ENCODE peak calls at places on chromosomes 2 and 18, in four cellular contexts. E is right atrium auricular region, R is mammary epithelial cell, C is AG04450. I is an unnamed sample.

GRCh38 chr2:238415036-238415764 is 11.5 kb upstream of the ASB1 start:
- DNase-seq in E (no peak), R (peak), C (no peak), I (no peak)

GRCh38 chr2:144453486-144454158 is 66.3 kb downstream of the ZEB2 start:
- DNase-seq in E (no peak), R (no peak), C (no peak), I (no peak)

GRCh38 chr2:225814554-225814953 is 415.0 kb downstream of the NYAP2 start:
- DNase-seq in E (no peak), R (peak), C (no peak), I (no peak)

GRCh38 chr18:13165636-13166423 is 52.7 kb upstream of the LDLRAD4 start:
- DNase-seq in E (no peak), R (no peak), C (no peak), I (no peak)

GRCh38 chr2:128504242-128505149 is 185.8 kb upstream of the HS6ST1 start:
- DNase-seq in E (no peak), R (no peak), C (no peak), I (no peak)

GRCh38 chr2:30705056-30705455 is 102.2 kb downstream of the CAPN13 start:
- DNase-seq in E (no peak), R (no peak), C (no peak), I (no peak)

GRCh38 chr2:24024018-24024417 is 14.1 kb downstream of the MFSD2B start:
- DNase-seq in E (no peak), R (no peak), C (no peak), I (no peak)

GRCh38 chr2:124763611-124764010 is 738.5 kb downstream of the CNTNAP5 start:
- DNase-seq in E (no peak), R (no peak), C (no peak), I (no peak)

GRCh38 chr2:233811732-233812131 is 33.6 kb downstream of the MROH2A start:
- DNase-seq in E (no peak), R (no peak), C (no peak), I (no peak)

GRCh38 chr2:197145471-197146056 is 165.0 kb downstream of the ANKRD44 start:
- DNase-seq in E (no peak), R (no peak), C (no peak), I (no peak)

GRCh38 chr2:197148401-197148800 is 162.2 kb downstream of the ANKRD44 start:
- DNase-seq in E (no peak), R (no peak), C (no peak), I (no peak)

GRCh38 chr2:197146995-197147394 is 163.6 kb downstream of the ANKRD44 start:
- DNase-seq in E (no peak), R (no peak), C (no peak), I (no peak)

GRCh38 chr2:197149546-197149945 is 161.0 kb downstream of the ANKRD44 start:
- DNase-seq in E (no peak), R (no peak), C (no peak), I (no peak)

GRCh38 chr2:197147942-197148341 is 162.6 kb downstream of the ANKRD44 start:
- DNase-seq in E (no peak), R (no peak), C (no peak), I (no peak)
- H3K27ac ChIP-seq in E (no peak), R (no peak), C (no peak), I (no peak)

GRCh38 chr2:10038123-10038522 is 5.2 kb upstream of the KLF11 start:
- DNase-seq in E (no peak), R (no peak), C (no peak), I (no peak)
- H3K27ac ChIP-seq in E (no peak), R (no peak), C (no peak), I (no peak)

GRCh38 chr2:196601430-196602306 is 37.8 kb upstream of the CCDC150 start:
- DNase-seq in E (peak), R (peak), C (peak), I (no peak)
- H3K27ac ChIP-seq in E (peak), R (no peak), C (peak), I (no peak)

GRCh38 chr18:35141077-35141476 is 99.8 kb upstream of the ZNF397 start:
- DNase-seq in E (no peak), R (no peak), C (no peak), I (no peak)

GRCh38 chr18:35141567-35142269 is 99.1 kb upstream of the ZNF397 start:
- DNase-seq in E (no peak), R (no peak), C (no peak), I (no peak)

GRCh38 chr18:35143615-35144596 is 96.9 kb upstream of the ZNF397 start:
- DNase-seq in E (no peak), R (peak), C (peak), I (peak)

GRCh38 chr18:35142270-35142605 is 98.6 kb upstream of the ZNF397 start:
- DNase-seq in E (no peak), R (no peak), C (no peak), I (no peak)

DNA sequence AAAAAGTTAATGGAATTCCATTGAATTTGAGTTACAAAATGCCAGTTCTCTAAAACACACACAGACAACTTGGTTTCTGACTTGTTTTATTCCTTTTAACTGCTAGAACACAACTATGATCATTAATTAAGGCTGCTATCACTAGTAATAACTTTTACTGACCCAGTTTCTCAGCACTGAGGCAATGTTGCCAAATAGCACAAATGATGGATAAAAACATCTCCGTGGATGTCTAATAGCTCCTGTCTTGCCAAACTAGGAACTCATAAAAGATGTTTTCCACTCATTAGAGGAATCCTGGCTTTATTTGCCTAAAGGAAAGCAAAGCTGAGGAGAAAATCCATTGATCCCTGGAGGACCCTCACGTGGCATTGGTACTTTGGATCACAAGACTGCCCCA is 96.2 kb upstream of the ZNF397 start:
- DNase-seq in E (no peak), R (no peak), C (no peak), I (no peak)
- H3K27ac ChIP-seq in E (no peak), R (no peak), C (no peak), I (peak)

DNA sequence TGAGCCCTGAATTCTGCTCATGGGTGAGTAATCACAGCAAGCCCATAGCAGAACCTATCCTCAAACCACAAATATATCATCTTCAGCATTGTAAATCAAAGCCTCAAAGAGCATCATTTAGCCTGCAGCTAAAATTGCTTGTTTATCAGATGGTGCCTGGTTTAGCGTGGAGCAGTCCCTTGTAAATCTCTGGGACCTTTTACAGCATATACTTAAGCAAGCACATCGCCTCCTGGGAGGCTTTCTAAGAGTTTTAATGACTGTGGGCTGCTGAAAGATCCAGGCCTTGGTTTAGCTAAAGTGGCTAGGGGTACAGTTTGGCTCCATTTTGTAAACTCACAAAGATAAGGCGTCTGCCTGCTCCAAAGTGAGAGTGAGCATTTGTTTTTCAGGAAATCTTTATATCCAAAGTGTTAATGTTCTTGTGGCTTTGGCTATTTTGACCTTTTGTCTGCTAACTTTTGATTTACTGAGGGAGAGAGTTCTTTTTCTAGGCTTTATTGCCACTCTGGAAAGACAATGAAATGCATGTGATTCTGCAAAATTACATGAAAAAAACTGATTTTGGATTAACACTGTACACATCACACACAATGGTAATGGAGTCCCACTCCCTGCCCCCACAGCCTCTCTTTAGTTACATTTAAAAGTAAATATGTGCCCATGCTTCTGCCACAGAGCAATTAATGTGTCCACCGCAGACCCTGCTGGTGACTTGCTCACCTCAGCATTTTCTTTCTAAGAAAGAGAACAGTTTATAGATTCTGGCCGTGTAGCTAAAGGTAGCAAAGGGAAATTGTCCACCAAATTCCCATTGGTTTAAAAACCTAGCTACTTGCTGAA is 194.8 kb downstream of the LNPK start:
- DNase-seq in E (no peak), R (peak), C (no peak), I (no peak)
- H3K27ac ChIP-seq in E (no peak), R (no peak), C (no peak), I (no peak)

DNA sequence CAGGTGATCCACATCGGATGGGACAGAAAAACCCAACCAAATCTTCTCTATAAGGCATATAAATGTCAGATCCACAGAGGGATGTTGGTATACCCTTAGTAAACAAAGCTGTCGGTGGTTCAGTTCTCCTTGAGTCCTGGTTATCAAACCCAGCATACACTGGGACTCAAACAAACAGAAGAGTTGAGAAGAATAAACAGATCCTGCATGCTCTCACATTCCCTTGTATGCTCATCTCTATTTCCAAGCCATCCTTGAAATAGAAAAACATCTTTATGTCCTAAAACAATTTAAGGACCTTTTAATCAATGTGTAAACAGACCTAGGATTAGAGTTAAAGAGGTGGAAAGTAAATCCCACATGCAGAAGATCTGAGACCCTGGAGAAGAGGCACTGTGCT is 19.8 kb upstream of the HK2 start:
- DNase-seq in E (peak), R (no peak), C (no peak), I (no peak)
- H3K27ac ChIP-seq in E (no peak), R (no peak), C (no peak), I (no peak)

DNA sequence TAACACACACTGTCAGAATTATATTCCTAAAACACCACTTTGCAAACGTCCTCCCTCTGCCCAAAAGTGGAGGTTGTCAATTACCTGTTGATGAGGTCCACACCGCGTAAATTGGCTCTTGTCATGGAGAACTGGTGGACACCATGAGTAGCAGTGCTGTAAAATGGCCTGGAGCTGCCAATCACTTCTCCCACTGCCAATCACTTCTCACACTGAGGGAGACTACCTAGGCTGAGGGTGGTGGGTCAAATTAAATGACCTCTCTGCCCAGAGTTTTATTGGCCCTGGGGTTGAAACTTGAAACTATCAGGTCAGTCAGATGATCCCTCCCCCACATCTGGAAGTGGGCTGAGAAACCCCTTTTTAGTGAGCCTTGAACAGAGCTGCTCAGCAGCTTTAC is 89.6 kb downstream of the SOWAHC start:
- DNase-seq in E (no peak), R (no peak), C (no peak), I (no peak)
- H3K27ac ChIP-seq in E (no peak), R (peak), C (no peak), I (no peak)